ENCODE peak calls at places on chromosomes 6 and 20, in six cellular contexts. B is activated naive CD4-positive, alpha-beta T cell; N is nephron progenitor cell; L is NCI-H1092; O is SK-N-SH; S is stimulated activated CD8-positive, alpha-beta memory T cell treated with anti-CD3 and anti-CD28 coated beads, Interleukin-15, amount 100 ng/mL, for 4 hours. Q is an unnamed sample.

GRCh38 chr20:22339091-22339881 is 245.1 kb downstream of the FOXA2 start:
- DNase-seq in B (no peak), N (peak; percentile 66), L (peak; percentile 83), O (peak; percentile 38), S (no peak), Q (peak; percentile 50)

GRCh38 chr20:20549267-20549612 is 163.2 kb downstream of the RALGAPA2 start:
- DNase-seq in B (no peak), N (no peak), L (no peak), O (no peak), S (no peak), Q (no peak)

GRCh38 chr6:151900897-151901485 is 93.5 kb downstream of the ESR1 start:
- DNase-seq in B (no peak), N (no peak), L (no peak), O (no peak), S (no peak), Q (no peak)

GRCh38 chr6:43402819-43403218 is 24.5 kb upstream of the ABCC10 start:
- DNase-seq in B (no peak), N (no peak), L (no peak), O (no peak), S (no peak), Q (no peak)

GRCh38 chr6:3228046-3228671 is 706 bp upstream of the TUBB2B start:
- DNase-seq in B (no peak), N (peak; percentile 80), L (peak; percentile 38), O (peak; percentile 81), S (no peak), Q (no peak)

GRCh38 chr6:41373367-41373918 is 38.0 kb downstream of the NCR2 start:
- DNase-seq in B (no peak), N (no peak), L (no peak), O (peak; percentile 27), S (no peak), Q (no peak)

GRCh38 chr6:106754215-106754614 is 124.8 kb downstream of the QRSL1 start:
- DNase-seq in B (no peak), N (no peak), L (no peak), O (no peak), S (no peak), Q (no peak)

GRCh38 chr20:25030007-25030648 is 27.8 kb downstream of the ACSS1 start:
- DNase-seq in B (no peak), N (no peak), L (no peak), O (no peak), S (no peak), Q (no peak)

GRCh38 chr20:6142348-6142993 is 19.6 kb upstream of the FERMT1 start:
- DNase-seq in B (no peak), N (peak; percentile 65), L (peak; percentile 44), O (peak; percentile 58), S (no peak), Q (peak; percentile 45)

GRCh38 chr20:57118107-57118769 is 148.2 kb downstream of the BMP7 start:
- DNase-seq in B (no peak), N (no peak), L (no peak), O (no peak), S (no peak), Q (no peak)

GRCh38 chr6:144653885-144654505 is 368.9 kb downstream of the UTRN start:
- DNase-seq in B (no peak), N (no peak), L (no peak), O (no peak), S (no peak), Q (no peak)

GRCh38 chr6:147787407-147787806 is 278.9 kb downstream of the SAMD5 start:
- DNase-seq in B (no peak), N (no peak), L (no peak), O (no peak), S (no peak), Q (no peak)